ENCODE peak calls at places on chromosomes 5 and 9, in six cellular contexts. One of them, this sample, is unnamed.

GRCh38 chr5:138353550-138353893 is 1.0 kb downstream of the KDM3B start:
- DNase-seq in psoas muscle: no peak
- DNase-seq in OCI-LY7: peak
- DNase-seq in dorsolateral prefrontal cortex: no peak
- DNase-seq in astrocyte of the spinal cord: no peak
- DNase-seq in CD8-positive, alpha-beta T cell: no peak
- DNase-seq in this sample: no peak

GRCh38 chr5:109825450-109825849 is 135.7 kb downstream of the MAN2A1 start:
- DNase-seq in psoas muscle: no peak
- DNase-seq in OCI-LY7: no peak
- DNase-seq in dorsolateral prefrontal cortex: no peak
- DNase-seq in astrocyte of the spinal cord: no peak
- DNase-seq in CD8-positive, alpha-beta T cell: no peak
- DNase-seq in this sample: no peak

GRCh38 chr9:129458663-129459549 is 162.0 kb downstream of the C9orf50 start:
- DNase-seq in psoas muscle: peak
- DNase-seq in OCI-LY7: peak
- DNase-seq in dorsolateral prefrontal cortex: peak
- DNase-seq in astrocyte of the spinal cord: no peak
- DNase-seq in CD8-positive, alpha-beta T cell: peak
- DNase-seq in this sample: peak

GRCh38 chr5:134958755-134959154 is 9.0 kb upstream of the CATSPER3 start:
- DNase-seq in psoas muscle: no peak
- DNase-seq in OCI-LY7: no peak
- DNase-seq in dorsolateral prefrontal cortex: no peak
- DNase-seq in astrocyte of the spinal cord: no peak
- DNase-seq in CD8-positive, alpha-beta T cell: no peak
- DNase-seq in this sample: no peak

GRCh38 chr5:93274291-93274690 is 306.7 kb downstream of the NR2F1-AS1 start:
- DNase-seq in psoas muscle: no peak
- DNase-seq in OCI-LY7: no peak
- DNase-seq in dorsolateral prefrontal cortex: no peak
- DNase-seq in astrocyte of the spinal cord: peak
- DNase-seq in CD8-positive, alpha-beta T cell: no peak
- DNase-seq in this sample: no peak

GRCh38 chr5:168023190-168023589 is 268.3 kb upstream of the WWC1 start:
- DNase-seq in psoas muscle: no peak
- DNase-seq in OCI-LY7: no peak
- DNase-seq in dorsolateral prefrontal cortex: peak
- DNase-seq in astrocyte of the spinal cord: no peak
- DNase-seq in CD8-positive, alpha-beta T cell: no peak
- DNase-seq in this sample: no peak

GRCh38 chr5:74136276-74136675 is 504.3 kb downstream of the ENC1 start:
- DNase-seq in psoas muscle: no peak
- DNase-seq in OCI-LY7: no peak
- DNase-seq in dorsolateral prefrontal cortex: peak
- DNase-seq in astrocyte of the spinal cord: no peak
- DNase-seq in CD8-positive, alpha-beta T cell: no peak
- DNase-seq in this sample: no peak

GRCh38 chr9:134328341-134328840 is 2.1 kb downstream of the RXRA start:
- DNase-seq in psoas muscle: peak
- DNase-seq in OCI-LY7: no peak
- DNase-seq in dorsolateral prefrontal cortex: no peak
- DNase-seq in astrocyte of the spinal cord: no peak
- DNase-seq in CD8-positive, alpha-beta T cell: no peak
- DNase-seq in this sample: no peak

GRCh38 chr5:31934156-31934555 is 240.0 kb downstream of the GOLPH3 start:
- DNase-seq in psoas muscle: no peak
- DNase-seq in OCI-LY7: no peak
- DNase-seq in dorsolateral prefrontal cortex: no peak
- DNase-seq in astrocyte of the spinal cord: no peak
- DNase-seq in CD8-positive, alpha-beta T cell: no peak
- DNase-seq in this sample: no peak

GRCh38 chr5:65037845-65038815 is 269.4 kb downstream of the CWC27 start:
- DNase-seq in psoas muscle: no peak
- DNase-seq in OCI-LY7: peak
- DNase-seq in dorsolateral prefrontal cortex: no peak
- DNase-seq in astrocyte of the spinal cord: no peak
- DNase-seq in CD8-positive, alpha-beta T cell: no peak
- DNase-seq in this sample: no peak

GRCh38 chr5:135713516-135713915 is 120.9 kb upstream of the SLC25A48 start:
- DNase-seq in psoas muscle: no peak
- DNase-seq in OCI-LY7: no peak
- DNase-seq in dorsolateral prefrontal cortex: no peak
- DNase-seq in astrocyte of the spinal cord: no peak
- DNase-seq in CD8-positive, alpha-beta T cell: no peak
- DNase-seq in this sample: no peak

GRCh38 chr9:113650207-113651131 is 186.9 kb downstream of the RGS3 start:
- DNase-seq in psoas muscle: no peak
- DNase-seq in OCI-LY7: no peak
- DNase-seq in dorsolateral prefrontal cortex: no peak
- DNase-seq in astrocyte of the spinal cord: peak
- DNase-seq in CD8-positive, alpha-beta T cell: no peak
- DNase-seq in this sample: no peak

GRCh38 chr9:121201045-121201737 is 478 bp downstream of the RAB14 start:
- DNase-seq in psoas muscle: peak
- DNase-seq in OCI-LY7: peak
- DNase-seq in dorsolateral prefrontal cortex: peak
- DNase-seq in astrocyte of the spinal cord: no peak
- DNase-seq in CD8-positive, alpha-beta T cell: peak
- DNase-seq in this sample: peak

GRCh38 chr5:126972062-126972895 is 58.1 kb downstream of the MARCHF3 start:
- DNase-seq in psoas muscle: no peak
- DNase-seq in OCI-LY7: peak
- DNase-seq in dorsolateral prefrontal cortex: no peak
- DNase-seq in astrocyte of the spinal cord: no peak
- DNase-seq in CD8-positive, alpha-beta T cell: peak
- DNase-seq in this sample: peak

GRCh38 chr5:57221049-57221568 is 47.2 kb downstream of the GPBP1 start:
- DNase-seq in psoas muscle: no peak
- DNase-seq in OCI-LY7: peak
- DNase-seq in dorsolateral prefrontal cortex: no peak
- DNase-seq in astrocyte of the spinal cord: peak
- DNase-seq in CD8-positive, alpha-beta T cell: no peak
- DNase-seq in this sample: no peak

GRCh38 chr5:170408189-170408588 is 19.0 kb upstream of the KCNMB1 start:
- DNase-seq in psoas muscle: no peak
- DNase-seq in OCI-LY7: no peak
- DNase-seq in dorsolateral prefrontal cortex: no peak
- DNase-seq in astrocyte of the spinal cord: no peak
- DNase-seq in CD8-positive, alpha-beta T cell: no peak
- DNase-seq in this sample: no peak

GRCh38 chr9:115957571-115957970 is 196.0 kb upstream of the PAPPA start:
- DNase-seq in psoas muscle: no peak
- DNase-seq in OCI-LY7: no peak
- DNase-seq in dorsolateral prefrontal cortex: no peak
- DNase-seq in astrocyte of the spinal cord: peak
- DNase-seq in CD8-positive, alpha-beta T cell: no peak
- DNase-seq in this sample: no peak

GRCh38 chr5:5765066-5765465 is 342.6 kb downstream of the ICE1 start:
- DNase-seq in psoas muscle: no peak
- DNase-seq in OCI-LY7: no peak
- DNase-seq in dorsolateral prefrontal cortex: no peak
- DNase-seq in astrocyte of the spinal cord: no peak
- DNase-seq in CD8-positive, alpha-beta T cell: no peak
- DNase-seq in this sample: no peak
- TF ChIP-seq CTCF in psoas muscle: no peak
- TF ChIP-seq CTCF in OCI-LY7: no peak
- TF ChIP-seq CTCF in dorsolateral prefrontal cortex: no peak
- TF ChIP-seq CTCF in astrocyte of the spinal cord: no peak
- TF ChIP-seq CTCF in CD8-positive, alpha-beta T cell: no peak
- TF ChIP-seq CTCF in this sample: no peak

DNA sequence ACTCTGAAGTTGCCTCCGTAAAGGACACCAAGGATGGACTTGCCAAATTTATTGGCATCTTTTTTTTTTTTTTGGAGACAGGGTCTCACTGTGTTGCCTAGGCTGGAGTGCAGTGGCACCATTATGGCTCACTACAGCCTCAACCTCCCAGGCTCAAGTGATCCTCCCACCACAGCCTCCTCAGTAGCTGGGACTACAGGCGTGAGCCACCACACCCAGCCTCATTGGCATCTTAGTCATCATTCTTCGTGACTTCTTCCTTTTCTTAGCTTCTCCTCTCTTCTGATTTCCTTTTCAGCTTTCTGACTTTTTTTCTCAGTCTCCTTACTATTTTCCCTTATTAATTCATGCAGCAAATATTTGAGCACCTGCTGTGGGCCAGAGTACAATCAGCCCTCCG is 6.1 kb downstream of the MAML1 start:
- DNase-seq in psoas muscle: no peak
- DNase-seq in OCI-LY7: no peak
- DNase-seq in dorsolateral prefrontal cortex: no peak
- DNase-seq in astrocyte of the spinal cord: no peak
- DNase-seq in CD8-positive, alpha-beta T cell: no peak
- DNase-seq in this sample: no peak
- TF ChIP-seq CTCF in psoas muscle: no peak
- TF ChIP-seq CTCF in OCI-LY7: no peak
- TF ChIP-seq CTCF in dorsolateral prefrontal cortex: no peak
- TF ChIP-seq CTCF in astrocyte of the spinal cord: no peak
- TF ChIP-seq CTCF in CD8-positive, alpha-beta T cell: no peak
- TF ChIP-seq CTCF in this sample: no peak

GRCh38 chr5:102296229-102296817 is at the start of gene SLCO4C1:
- DNase-seq in psoas muscle: peak
- DNase-seq in OCI-LY7: no peak
- DNase-seq in dorsolateral prefrontal cortex: peak
- DNase-seq in astrocyte of the spinal cord: peak
- DNase-seq in CD8-positive, alpha-beta T cell: peak
- DNase-seq in this sample: peak
- TF ChIP-seq CTCF in psoas muscle: peak
- TF ChIP-seq CTCF in OCI-LY7: no peak
- TF ChIP-seq CTCF in dorsolateral prefrontal cortex: peak
- TF ChIP-seq CTCF in astrocyte of the spinal cord: peak
- TF ChIP-seq CTCF in CD8-positive, alpha-beta T cell: peak
- TF ChIP-seq CTCF in this sample: peak

DNA sequence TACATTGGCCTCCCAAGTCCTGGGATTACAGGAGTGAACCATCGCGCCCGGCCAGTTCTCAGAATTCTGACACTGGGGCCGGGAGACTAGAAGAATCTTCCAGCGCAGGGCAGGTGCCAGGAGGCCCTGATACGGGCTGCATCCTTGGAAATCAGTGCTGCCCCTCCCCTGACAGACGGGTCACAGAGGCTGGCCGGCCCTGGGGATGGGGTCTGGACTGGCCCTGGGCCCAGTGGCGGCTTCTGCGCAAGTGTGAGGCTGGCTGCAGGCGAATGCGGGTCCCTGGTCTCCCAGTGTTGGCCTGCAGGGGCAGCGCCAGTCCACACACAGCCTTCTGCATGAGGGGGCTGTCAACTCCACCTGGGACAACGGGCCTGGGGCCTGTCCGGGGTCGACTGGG is 831 bp upstream of the TBC1D9B start:
- DNase-seq in psoas muscle: peak
- DNase-seq in OCI-LY7: peak
- DNase-seq in dorsolateral prefrontal cortex: no peak
- DNase-seq in astrocyte of the spinal cord: no peak
- DNase-seq in CD8-positive, alpha-beta T cell: no peak
- DNase-seq in this sample: no peak
- TF ChIP-seq CTCF in psoas muscle: no peak
- TF ChIP-seq CTCF in OCI-LY7: peak
- TF ChIP-seq CTCF in dorsolateral prefrontal cortex: no peak
- TF ChIP-seq CTCF in astrocyte of the spinal cord: peak
- TF ChIP-seq CTCF in CD8-positive, alpha-beta T cell: no peak
- TF ChIP-seq CTCF in this sample: no peak

DNA sequence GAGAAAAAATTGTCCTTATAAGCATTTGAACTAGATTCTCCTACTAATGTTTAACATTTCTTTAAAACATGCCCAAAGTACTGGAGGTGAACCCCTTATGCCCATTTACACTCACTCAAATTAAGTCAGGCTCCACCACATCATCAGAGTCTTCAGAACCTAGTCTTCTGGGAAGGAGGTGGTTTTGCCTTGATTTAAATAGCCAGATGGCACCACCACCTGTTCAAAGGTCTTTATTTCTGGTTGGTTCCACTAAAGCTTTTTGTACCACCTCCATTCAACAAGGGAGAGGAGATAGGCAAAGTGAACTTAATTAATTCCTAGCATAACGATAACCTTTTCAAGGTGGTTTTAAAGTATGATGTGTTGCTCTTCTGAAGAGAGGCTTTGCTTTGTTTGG is 189.5 kb downstream of the SLF1 start:
- DNase-seq in psoas muscle: no peak
- DNase-seq in OCI-LY7: no peak
- DNase-seq in dorsolateral prefrontal cortex: peak
- DNase-seq in astrocyte of the spinal cord: no peak
- DNase-seq in CD8-positive, alpha-beta T cell: no peak
- DNase-seq in this sample: no peak
- TF ChIP-seq CTCF in psoas muscle: no peak
- TF ChIP-seq CTCF in OCI-LY7: no peak
- TF ChIP-seq CTCF in dorsolateral prefrontal cortex: no peak
- TF ChIP-seq CTCF in astrocyte of the spinal cord: no peak
- TF ChIP-seq CTCF in CD8-positive, alpha-beta T cell: no peak
- TF ChIP-seq CTCF in this sample: no peak